ENCODE peak calls at places on chromosomes 4 and X, in five cellular contexts. F is body of pancreas; S is H4; Q is fibroblast of the aortic adventitia; T is stimulated activated naive CD8-positive, alpha-beta T cell treated with anti-CD3 and anti-CD28 coated beads, Interleukin-15, Interleukin-2, amounts not matched to agents 100 U/mL and 50 U/mL, for 24 hours. R is an unnamed sample.

GRCh38 chr4:27315625-27316024 is 455.0 kb downstream of the STIM2 start:
- DNase-seq in T (no peak), S (no peak), Q (no peak), F (no peak), R (no peak)

GRCh38 chr4:40189997-40190396 is 6.8 kb upstream of the RHOH start:
- DNase-seq in T (no peak), Q (no peak), S (no peak), F (peak), R (no peak)

GRCh38 chr4:179867300-179867878 is 2375.8 kb upstream of the TENM3 start:
- DNase-seq in S (peak), Q (no peak), T (peak), F (peak), R (peak)

GRCh38 chr4:135238940-135239339 is 1037.4 kb upstream of the PABPC4L start:
- DNase-seq in S (no peak), T (no peak), Q (peak), F (no peak), R (no peak)

GRCh38 chr4:107712236-107712635 is 7.8 kb downstream of the PAPSS1 start:
- DNase-seq in S (no peak), T (no peak), F (no peak), Q (no peak), R (no peak)

GRCh38 chr4:151291485-151291884 is 14.5 kb downstream of the PRSS48 start:
- DNase-seq in T (no peak), S (no peak), Q (no peak), F (no peak), R (no peak)

GRCh38 chrX:72373136-72373535 is 67.4 kb upstream of the CITED1 start:
- DNase-seq in T (no peak), Q (no peak), S (no peak), F (no peak), R (no peak)

GRCh38 chr4:73676881-73677323 is 56.7 kb upstream of the RASSF6 start:
- DNase-seq in T (no peak), Q (peak), F (no peak), S (peak), R (peak)

GRCh38 chr4:76059750-76060149 is 14.8 kb upstream of the ART3 start:
- DNase-seq in S (no peak), F (no peak), Q (no peak), T (no peak), R (no peak)

GRCh38 chr4:13483142-13484044 is 747 bp downstream of the RAB28 start:
- DNase-seq in F (peak), T (no peak), Q (peak), S (peak), R (peak)

GRCh38 chr4:57342406-57342805 is 232.2 kb upstream of the IGFBP7 start:
- DNase-seq in Q (peak), S (no peak), T (no peak), F (no peak), R (no peak)

GRCh38 chrX:48933757-48934156 is 14.9 kb upstream of the PIM2 start:
- DNase-seq in Q (no peak), S (no peak), F (no peak), T (no peak), R (no peak)

GRCh38 chr4:176988226-176988625 is 195.5 kb upstream of the VEGFC start:
- DNase-seq in Q (peak), T (no peak), F (no peak), S (peak), R (no peak)

GRCh38 chrX:115898382-115899001 is 272.1 kb upstream of the AGTR2 start:
- DNase-seq in F (no peak), Q (peak), S (no peak), T (no peak), R (no peak)

GRCh38 chr4:135840781-135841180 is 1639.2 kb upstream of the PABPC4L start:
- DNase-seq in Q (no peak), F (no peak), S (no peak), T (no peak), R (no peak)

GRCh38 chr4:186628058-186628711 is 72.8 kb upstream of the MTNR1A start:
- DNase-seq in S (no peak), T (no peak), F (no peak), Q (no peak), R (no peak)

GRCh38 chrX:27591938-27592337 is 1.8 kb downstream of the DCAF8L2 start:
- DNase-seq in Q (no peak), F (no peak), S (no peak), T (no peak), R (no peak)

R was measured in thyroid gland.